ENCODE peak calls at places on chromosomes 16 and 17, in six cellular contexts. I is ELR, T is brain microvascular endothelial cell, E is posterior cingulate gyrus, Z is epithelial cell of esophagus, R is cardiac fibroblast. S is an unnamed sample.

GRCh38 chr16:20743591-20743990 is 2.0 kb upstream of the THUMPD1 start:
- DNase-seq in I (no peak), T (no peak), E (no peak), Z (no peak), R (no peak), S (no peak)

GRCh38 chr16:30972872-30973271 is 12.1 kb upstream of the HSD3B7 start:
- DNase-seq in I (peak), T (no peak), E (no peak), Z (no peak), R (peak), S (no peak)

GRCh38 chr17:41211845-41212466 is 14.5 kb upstream of the KRTAP9-2 start:
- DNase-seq in I (peak), T (no peak), E (no peak), Z (peak), R (peak), S (no peak)

GRCh38 chr17:78708510-78708973 is 73.5 kb downstream of the CYTH1 start:
- DNase-seq in I (peak), T (peak), E (peak), Z (peak), R (peak), S (peak)

GRCh38 chr17:32865141-32865540 is 11.8 kb downstream of the MYO1D start:
- DNase-seq in I (no peak), T (no peak), E (no peak), Z (no peak), R (no peak), S (no peak)

GRCh38 chr17:44536090-44536960 is 21.0 kb upstream of the FZD2 start:
- DNase-seq in I (peak), T (no peak), E (no peak), Z (no peak), R (peak), S (no peak)

GRCh38 chr16:71479420-71479819 is 9.7 kb downstream of the ZNF19 start:
- DNase-seq in I (peak), T (no peak), E (no peak), Z (peak), R (peak), S (no peak)

GRCh38 chr17:20206591-20206990 is 197.4 kb downstream of the SPECC1 start:
- DNase-seq in I (peak), T (peak), E (no peak), Z (peak), R (peak), S (no peak)

GRCh38 chr17:18997650-18998196 is 6.8 kb downstream of the FAM83G start:
- DNase-seq in I (no peak), T (no peak), E (no peak), Z (no peak), R (no peak), S (no peak)

GRCh38 chr16:935684-936083 is 35.1 kb downstream of the LMF1 start:
- DNase-seq in I (no peak), T (no peak), E (peak), Z (no peak), R (no peak), S (no peak)

GRCh38 chr16:16996830-16997229 is 473.9 kb downstream of the XYLT1 start:
- DNase-seq in I (no peak), T (no peak), E (no peak), Z (no peak), R (no peak), S (no peak)

GRCh38 chr16:88836791-88837190 is 20.0 kb downstream of the GALNS start:
- DNase-seq in I (no peak), T (no peak), E (no peak), Z (no peak), R (no peak), S (no peak)

GRCh38 chr17:55296171-55296695 is 31.5 kb downstream of the HLF start:
- DNase-seq in I (no peak), T (no peak), E (no peak), Z (no peak), R (no peak), S (no peak)

S was measured in CD4-positive, alpha-beta T cell.